ENCODE peak calls at places on chromosomes 13 and 19, in ten cellular contexts. O is mammary epithelial cell; Z is psoas muscle; H is body of pancreas; I is HAP-1; D is OCI-LY7; E is CD8-positive, alpha-beta T cell; N is lung; T is fibroblast of lung; M is GM23248. S is an unnamed sample.

GRCh38 chr19:35869327-35870123 is 1.2 kb downstream of the APLP1 start:
- DNase-seq in E (peak; percentile 72), I (peak; percentile 97), Z (peak; percentile 59), M (peak; percentile 85), T (peak; percentile 42), N (peak; percentile 60), D (peak; percentile 87), H (peak; percentile 94), O (peak; percentile 60), S (peak; percentile 49)

GRCh38 chr13:47726394-47726793 is 274.7 kb downstream of the SUCLA2 start:
- DNase-seq in T (no peak), H (no peak), Z (no peak), D (no peak), E (no peak), M (no peak), O (no peak), I (no peak), N (no peak), S (no peak)

GRCh38 chr19:45419396-45419795 is 4.3 kb downstream of the ERCC1 start:
- DNase-seq in D (peak; percentile 89), M (no peak), H (no peak), Z (no peak), N (no peak), T (no peak), O (no peak), I (no peak), E (no peak), S (no peak)

GRCh38 chr13:80877209-80877943 is 536.5 kb upstream of the SPRY2 start:
- DNase-seq in D (no peak), N (no peak), M (no peak), H (no peak), O (no peak), Z (no peak), I (no peak), E (no peak), T (peak; percentile 62), S (no peak)

GRCh38 chr19:40441719-40442253 is 2.3 kb downstream of the SERTAD3 start:
- DNase-seq in E (no peak), N (no peak), D (no peak), M (no peak), Z (no peak), T (no peak), O (no peak), I (no peak), H (no peak), S (no peak)

GRCh38 chr13:79401259-79402071 is 4.6 kb downstream of the RBM26 start:
- DNase-seq in Z (no peak), E (no peak), T (no peak), H (no peak), M (no peak), O (no peak), D (peak; percentile 55), I (no peak), N (no peak), S (no peak)

GRCh38 chr19:49862411-49863253 is 4.7 kb downstream of the PNKP start:
- DNase-seq in Z (no peak), E (no peak), I (peak; percentile 80), M (no peak), T (no peak), N (no peak), H (no peak), D (peak; percentile 43), O (no peak), S (no peak)

GRCh38 chr13:20703785-20704458 is 423 bp downstream of the IL17D start:
- DNase-seq in Z (peak; percentile 78), N (peak; percentile 85), E (peak; percentile 81), O (peak; percentile 82), T (peak; percentile 78), H (peak; percentile 93), I (peak; percentile 82), D (peak; percentile 90), M (peak; percentile 93), S (peak; percentile 79)

GRCh38 chr19:44741841-44742352 is 6.6 kb upstream of the BCL3 start:
- DNase-seq in Z (peak; percentile 98), N (peak; percentile 98), M (peak; percentile 98), O (peak; percentile 99), T (peak; percentile 100), H (peak; percentile 100), E (no peak), D (no peak), I (peak; percentile 76), S (peak; percentile 100)

GRCh38 chr19:10724573-10725071 is 6.7 kb downstream of the DNM2 start:
- DNase-seq in H (no peak), T (no peak), I (no peak), N (no peak), E (no peak), M (peak; percentile 72), D (no peak), O (no peak), Z (no peak), S (no peak)

GRCh38 chr19:49094505-49095482 is 9.5 kb downstream of the SNRNP70 start:
- DNase-seq in H (no peak), M (peak; percentile 25), I (no peak), D (no peak), T (no peak), Z (peak; percentile 58), E (no peak), N (no peak), O (no peak), S (no peak)

GRCh38 chr19:28377077-28377476 is 835.9 kb downstream of the UQCRFS1 start:
- DNase-seq in T (peak; percentile 3), I (no peak), Z (no peak), H (no peak), O (no peak), M (peak; percentile 49), N (no peak), E (no peak), D (no peak), S (no peak)

GRCh38 chr19:19211499-19212432 is at the start of gene NCAN:
- DNase-seq in E (no peak), Z (no peak), D (no peak), I (no peak), O (no peak), N (no peak), T (no peak), M (no peak), H (no peak), S (no peak)
- H3K4me3 ChIP-seq in E (no peak within 1 kb of the TSS), Z (no peak within 1 kb of the TSS), D (no peak within 1 kb of the TSS), I (no peak within 1 kb of the TSS), O (no peak within 1 kb of the TSS), N (no peak within 1 kb of the TSS), T (no peak within 1 kb of the TSS), M (no peak within 1 kb of the TSS), H (no peak within 1 kb of the TSS), S (no peak within 1 kb of the TSS)

GRCh38 chr13:95261956-95262355 is 39.3 kb downstream of the ABCC4 start:
- DNase-seq in E (no peak), D (no peak), N (no peak), I (no peak), O (no peak), T (no peak), M (no peak), Z (no peak), H (no peak), S (no peak)
- H3K4me3 ChIP-seq in E (no peak overlapping the region), D (no peak overlapping the region), N (no peak overlapping the region), I (no peak overlapping the region), O (no peak overlapping the region), T (no peak overlapping the region), M (no peak overlapping the region), Z (no peak overlapping the region), H (no peak overlapping the region), S (no peak overlapping the region)

GRCh38 chr19:15421726-15422260 is 3.0 kb upstream of the AKAP8L start:
- DNase-seq in T (peak; percentile 48), N (peak; percentile 35), Z (peak; percentile 50), H (peak; percentile 69), O (no peak), D (no peak), I (no peak), M (no peak), E (no peak), S (peak; percentile 91)

GRCh38 chr19:15424121-15424520 is 5.3 kb upstream of the AKAP8L start:
- DNase-seq in T (no peak), Z (no peak), N (no peak), E (no peak), M (no peak), O (no peak), H (no peak), I (no peak), D (no peak), S (no peak)

GRCh38 chr19:15422311-15423075 is 3.7 kb upstream of the AKAP8L start:
- DNase-seq in E (no peak), I (no peak), D (no peak), N (no peak), M (no peak), H (no peak), T (no peak), Z (no peak), O (no peak), S (no peak)

GRCh38 chr19:15424692-15425272 is 6.0 kb upstream of the AKAP8L start:
- DNase-seq in D (no peak), T (no peak), H (no peak), O (no peak), I (no peak), N (no peak), M (no peak), E (no peak), Z (no peak), S (no peak)

DNA sequence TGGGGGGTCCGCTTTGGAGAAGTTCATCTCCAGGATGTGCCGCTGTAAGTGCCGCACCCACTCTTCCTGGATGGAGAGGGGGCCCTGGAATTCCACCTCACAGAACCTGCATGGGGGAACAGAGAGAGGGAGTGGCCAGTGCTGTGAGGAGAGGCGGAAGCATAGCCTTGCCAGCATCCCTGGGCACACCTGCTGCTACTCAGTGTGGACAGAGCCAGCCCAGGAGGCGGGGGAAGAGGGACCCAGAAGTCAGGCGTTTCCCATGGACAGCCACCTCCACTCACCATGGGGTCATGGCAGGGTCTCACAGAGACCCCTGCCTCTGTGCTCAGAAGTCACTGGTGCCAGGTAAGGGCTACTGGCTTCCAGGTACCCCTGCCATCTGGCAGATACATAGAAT is 4.3 kb upstream of the AKAP8L start:
- DNase-seq in D (no peak), T (no peak), I (no peak), H (no peak), Z (no peak), N (no peak), E (no peak), M (no peak), O (no peak), S (no peak)
- H3K4me3 ChIP-seq in D (no peak overlapping the region), T (no peak overlapping the region), I (no peak overlapping the region), H (no peak overlapping the region), Z (no peak overlapping the region), N (no peak overlapping the region), E (no peak overlapping the region), M (no peak overlapping the region), O (no peak overlapping the region), S (no peak overlapping the region)

GRCh38 chr19:1967087-1967608 is 26.2 kb downstream of the CSNK1G2 start:
- DNase-seq in I (no peak), D (no peak), E (peak; percentile 66), O (no peak), N (no peak), T (no peak), M (no peak), Z (no peak), H (no peak), S (no peak)
- H3K4me3 ChIP-seq in I (no peak overlapping the region), D (no peak overlapping the region), E (no peak overlapping the region), O (no peak overlapping the region), N (no peak overlapping the region), T (no peak overlapping the region), M (no peak overlapping the region), Z (no peak overlapping the region), H (no peak overlapping the region), S (no peak overlapping the region)